ENCODE peak calls at places on chromosome 2, in four cellular contexts. Q is AG10803, Y is mesothelial cell of epicardium, C is H9. A is an unnamed sample.

GRCh38 chr2:119598576-119598975 is 54.3 kb downstream of the CFAP221 start:
- DNase-seq in Q (no peak), Y (no peak), C (no peak), A (no peak)

GRCh38 chr2:73700661-73701447 is 36.3 kb downstream of the TPRKB start:
- DNase-seq in Q (no peak), Y (no peak), C (no peak), A (no peak)

GRCh38 chr2:127609818-127610217 is 36.1 kb upstream of the GPR17 start:
- DNase-seq in Q (no peak), Y (no peak), C (peak), A (no peak)

GRCh38 chr2:223166975-223167650 is 115.1 kb downstream of the KCNE4 start:
- DNase-seq in Q (no peak), Y (no peak), C (no peak), A (no peak)

GRCh38 chr2:98736464-98736889 is 5.5 kb upstream of the MGAT4A start:
- DNase-seq in Q (no peak), Y (no peak), C (no peak), A (no peak)

GRCh38 chr2:26679857-26680256 is 12.7 kb upstream of the KCNK3 start:
- DNase-seq in Q (no peak), Y (no peak), C (no peak), A (no peak)

GRCh38 chr2:189379287-189379630 is 62.0 kb upstream of the WDR75 start:
- DNase-seq in Q (peak), Y (no peak), C (no peak), A (no peak)

GRCh38 chr2:98669675-98670074 is 61.3 kb downstream of the MGAT4A start:
- DNase-seq in Q (no peak), Y (no peak), C (no peak), A (no peak)

GRCh38 chr2:148530350-148530749 is 114.2 kb upstream of the EPC2 start:
- DNase-seq in Q (no peak), Y (no peak), C (peak), A (no peak)

GRCh38 chr2:101832114-101832513 is 134.6 kb downstream of the MAP4K4 start:
- DNase-seq in Q (no peak), Y (no peak), C (no peak), A (no peak)

GRCh38 chr2:28674062-28674712 is 77.4 kb upstream of the PPP1CB start:
- DNase-seq in Q (no peak), Y (no peak), C (no peak), A (no peak)

GRCh38 chr2:149648282-149649030 is 60.9 kb upstream of the MMADHC start:
- DNase-seq in Q (peak), Y (no peak), C (no peak), A (no peak)

GRCh38 chr2:43043471-43043870 is 182.9 kb downstream of the ZFP36L2 start:
- DNase-seq in Q (no peak), Y (no peak), C (no peak), A (no peak)

GRCh38 chr2:55761526-55761925 is 67.9 kb upstream of the PNPT1 start:
- DNase-seq in Q (peak), Y (no peak), C (no peak), A (no peak)

GRCh38 chr2:224046752-224047151 is 7.7 kb upstream of the SERPINE2 start:
- DNase-seq in Q (no peak), Y (no peak), C (no peak), A (no peak)

GRCh38 chr2:37570773-37571570 is 100.5 kb downstream of the CDC42EP3 start:
- DNase-seq in Q (peak), Y (no peak), C (no peak), A (no peak)

GRCh38 chr2:69582582-69583176 is 60.9 kb downstream of the AAK1 start:
- DNase-seq in Q (no peak), Y (no peak), C (no peak), A (no peak)

GRCh38 chr2:233982421-233983121 is 65.4 kb downstream of the TRPM8 start:
- DNase-seq in Q (peak), Y (no peak), C (no peak), A (no peak)

GRCh38 chr2:235551965-235552364 is 58.1 kb downstream of the AGAP1 start:
- DNase-seq in Q (peak), Y (no peak), C (peak), A (peak)

GRCh38 chr2:168490015-168490874 is 34.2 kb downstream of the CERS6 start:
- DNase-seq in Q (no peak), Y (no peak), C (no peak), A (no peak)

GRCh38 chr2:69469375-69469774 is 32.1 kb upstream of the NFU1 start:
- DNase-seq in Q (no peak), Y (no peak), C (no peak), A (no peak)

GRCh38 chr2:130840506-130840905 is 3.8 kb downstream of the ARHGEF4 start:
- DNase-seq in Q (no peak), Y (no peak), C (no peak), A (no peak)

GRCh38 chr2:224072541-224073188 is 33.6 kb upstream of the SERPINE2 start:
- DNase-seq in Q (peak), Y (no peak), C (no peak), A (no peak)

GRCh38 chr2:146873646-146874259 is 971.1 kb upstream of the ACVR2A start:
- DNase-seq in Q (no peak), Y (no peak), C (no peak), A (no peak)

GRCh38 chr2:156779416-156780117 is 343.4 kb downstream of the GPD2 start:
- DNase-seq in Q (no peak), Y (no peak), C (no peak), A (no peak)

GRCh38 chr2:127347734-127348392 is 39.9 kb downstream of the MAP3K2 start:
- DNase-seq in Q (no peak), Y (no peak), C (no peak), A (no peak)

GRCh38 chr2:3303583-3304406 is 73.8 kb downstream of the EIPR1 start:
- DNase-seq in Q (peak), Y (peak), C (peak), A (peak)

GRCh38 chr2:219836647-219837177 is 209.3 kb downstream of the SLC4A3 start:
- DNase-seq in Q (peak), Y (no peak), C (no peak), A (no peak)

GRCh38 chr2:98720286-98720685 is 10.6 kb downstream of the MGAT4A start:
- DNase-seq in Q (no peak), Y (no peak), C (no peak), A (no peak)

GRCh38 chr2:230219419-230220331 is at the start of gene SP110:
- DNase-seq in Q (peak), Y (peak), C (peak), A (peak)

GRCh38 chr2:173854840-173855239 is 110.3 kb downstream of the SP3 start:
- DNase-seq in Q (peak), Y (no peak), C (no peak), A (no peak)

GRCh38 chr2:188629890-188630483 is 338.3 kb downstream of the GULP1 start:
- DNase-seq in Q (peak), Y (no peak), C (no peak), A (no peak)

GRCh38 chr2:216916956-216917650 is 57.2 kb upstream of the TNP1 start:
- DNase-seq in Q (no peak), Y (no peak), C (no peak), A (no peak)

GRCh38 chr2:86185517-86186212 is 9.6 kb downstream of the IMMT start:
- DNase-seq in Q (no peak), Y (no peak), C (no peak), A (no peak)

GRCh38 chr2:81077396-81077795 is 772.8 kb upstream of the LRRTM1 start:
- DNase-seq in Q (no peak), Y (no peak), C (peak), A (no peak)

GRCh38 chr2:117980381-117980780 is 33.5 kb downstream of the CCDC93 start:
- DNase-seq in Q (peak), Y (no peak), C (no peak), A (no peak)

GRCh38 chr2:97698530-97698929 is 14.8 kb upstream of the ZAP70 start:
- DNase-seq in Q (no peak), Y (peak), C (peak), A (no peak)

GRCh38 chr2:159211447-159212396 is 74.8 kb downstream of the WDSUB1 start:
- DNase-seq in Q (no peak), Y (no peak), C (peak), A (no peak)

DNA sequence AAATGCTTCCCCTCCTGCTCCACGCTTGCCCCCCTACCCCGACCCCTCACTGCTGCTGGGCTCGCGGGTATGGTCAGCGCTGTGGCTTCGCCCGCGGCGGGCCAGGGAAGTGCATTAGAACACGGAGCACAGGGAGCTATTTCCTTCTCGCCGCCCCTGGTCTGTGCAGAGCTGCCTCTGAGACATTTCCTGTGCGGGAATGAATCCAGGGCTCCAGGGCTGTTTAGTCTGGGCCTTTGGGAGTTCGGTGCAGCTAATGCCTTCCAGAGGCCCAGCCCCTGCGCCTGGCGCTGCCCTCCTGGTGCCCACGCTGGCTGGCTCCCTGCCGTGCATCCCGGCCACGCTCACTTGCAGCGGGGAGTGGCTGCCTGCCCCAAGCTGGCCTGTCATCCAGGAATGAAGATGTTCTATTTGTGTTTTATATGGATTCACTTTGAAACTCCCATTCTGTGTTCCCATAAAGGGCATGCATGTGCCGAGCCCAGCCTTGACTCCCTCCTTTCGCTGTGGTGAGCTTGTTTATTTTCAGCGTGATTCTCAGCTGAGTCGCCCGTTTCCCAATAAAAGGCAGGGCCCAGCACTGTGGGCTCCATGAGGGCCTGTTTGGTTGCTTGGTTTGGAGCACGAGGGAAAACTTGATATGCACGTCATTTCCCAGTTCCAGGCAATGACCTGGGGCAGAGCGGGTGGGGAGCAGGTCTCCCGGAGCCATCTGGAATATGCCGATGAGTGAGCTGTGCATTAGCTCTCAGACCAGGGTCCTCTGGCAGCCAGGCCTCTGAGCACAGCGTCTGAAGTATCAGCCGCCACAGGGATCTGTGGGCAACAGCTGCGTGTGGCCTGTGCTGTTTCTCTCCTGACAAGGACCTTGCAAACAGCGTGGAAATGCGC is 42.7 kb downstream of the SH3RF3 start:
- DNase-seq in Q (peak), Y (no peak), C (no peak), A (no peak)
- TF ChIP-seq CTCF in Q (peak), Y (no peak), C (no peak), A (no peak)

GRCh38 chr2:109139002-109139401 is 10.0 kb downstream of the SH3RF3 start:
- DNase-seq in Q (peak), Y (no peak), C (no peak), A (no peak)
- TF ChIP-seq CTCF in Q (no peak), Y (no peak), C (no peak), A (no peak)

DNA sequence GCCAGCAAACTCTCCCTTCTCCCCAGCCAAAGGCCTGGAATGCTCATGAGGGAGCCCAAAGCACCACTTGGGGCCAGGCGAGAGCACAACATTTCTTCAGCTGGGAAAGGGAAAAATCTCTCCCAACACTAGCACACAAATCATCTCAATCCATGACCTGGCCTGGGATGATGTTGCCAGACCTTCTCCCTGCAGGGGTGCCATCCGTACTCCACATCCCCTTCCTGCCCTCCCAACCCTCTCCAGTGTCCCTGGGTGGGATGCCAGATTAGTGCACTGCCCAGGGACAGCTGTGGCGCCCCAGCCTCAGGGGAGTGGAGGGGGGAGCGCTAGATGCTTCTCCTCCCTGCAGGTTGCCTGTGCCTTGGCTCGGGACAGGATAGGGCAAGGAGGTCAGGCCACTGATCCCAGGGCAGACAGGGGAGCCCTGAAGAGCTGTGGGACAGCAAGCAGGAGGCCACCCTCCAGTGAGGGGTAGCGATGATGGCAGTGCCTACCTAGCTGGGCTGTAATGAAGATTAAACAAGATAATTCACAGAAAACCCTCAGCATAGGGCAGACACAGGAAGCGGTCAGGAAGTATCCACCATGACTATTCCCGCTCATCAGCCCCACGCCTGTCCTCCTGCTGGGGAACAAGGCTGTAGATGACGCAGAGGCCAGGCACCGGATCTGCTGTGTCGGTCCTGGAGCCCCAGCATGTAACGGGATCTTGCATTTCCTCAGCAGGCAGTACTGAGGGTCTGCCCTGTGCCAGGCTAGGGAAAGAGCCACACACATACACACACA is 31.1 kb downstream of the SERTAD2 start:
- DNase-seq in Q (no peak), Y (no peak), C (peak), A (no peak)
- TF ChIP-seq CTCF in Q (peak), Y (no peak), C (peak), A (no peak)

GRCh38 chr2:142989276-142990204 is 112.1 kb downstream of the KYNU start:
- DNase-seq in Q (peak), Y (no peak), C (no peak), A (no peak)
- TF ChIP-seq CTCF in Q (peak), Y (peak), C (peak), A (peak)

DNA sequence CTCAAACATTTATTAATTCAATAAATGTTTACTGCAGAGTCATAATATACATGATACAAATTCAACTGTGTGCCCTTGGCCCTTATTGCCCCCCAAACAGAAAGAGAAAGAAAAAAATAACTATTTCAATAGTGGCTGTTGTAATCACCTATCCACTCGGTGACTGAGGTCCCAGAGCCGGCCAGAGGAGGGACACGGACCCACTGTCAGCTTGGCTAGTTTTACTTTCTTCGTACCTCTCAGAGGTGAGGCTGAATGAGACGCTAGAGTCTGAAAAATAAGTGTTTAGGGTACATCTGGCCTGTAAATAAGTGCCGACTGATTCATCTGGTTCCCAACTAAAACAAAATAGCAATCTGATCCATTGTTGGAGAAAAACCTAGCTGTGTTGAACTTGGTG is 31.3 kb upstream of the FZD7 start:
- DNase-seq in Q (no peak), Y (no peak), C (no peak), A (no peak)
- TF ChIP-seq CTCF in Q (no peak), Y (no peak), C (peak), A (peak)

GRCh38 chr2:242036653-242036950 is 167.1 kb downstream of the RTP5 start:
- DNase-seq in Q (no peak), Y (no peak), C (peak), A (no peak)
- TF ChIP-seq CTCF in Q (no peak), Y (no peak), C (no peak), A (no peak)

GRCh38 chr2:166384774-166385173 is 9.0 kb upstream of the SCN9A start:
- DNase-seq in Q (peak), Y (no peak), C (no peak), A (no peak)
- TF ChIP-seq CTCF in Q (peak), Y (peak), C (peak), A (peak)

A was measured in neural crest cell.